ENCODE peak calls at places on chromosome 15, in nine cellular contexts. C is hepatocyte, Z is ureter, P is smooth muscle cell of the brain vasculature, J is psoas muscle, L is NCI-H1105, N is caudate nucleus, D is T-cell, B is left ventricle myocardium superior. U is an unnamed sample.

GRCh38 chr15:98785796-98786581 is 137.7 kb downstream of the IGF1R start:
- DNase-seq in C (peak), B (no peak), Z (peak), L (no peak), J (no peak), D (no peak), P (no peak), N (no peak), U (no peak)

GRCh38 chr15:73870700-73871408 is 2.5 kb upstream of the TBC1D21 start:
- DNase-seq in N (no peak), L (no peak), P (no peak), Z (no peak), J (peak), D (no peak), B (peak), C (peak), U (peak)

GRCh38 chr15:90203922-90204321 is 2.8 kb downstream of the SEMA4B start:
- DNase-seq in C (no peak), D (no peak), J (no peak), L (no peak), B (no peak), N (peak), Z (no peak), P (peak), U (no peak)

GRCh38 chr15:63292771-63293170 is 15.4 kb downstream of the APH1B start:
- DNase-seq in J (no peak), L (no peak), N (no peak), P (no peak), Z (no peak), C (no peak), D (no peak), B (no peak), U (no peak)

GRCh38 chr15:71215126-71215894 is 100.0 kb downstream of the THSD4 start:
- DNase-seq in L (no peak), Z (no peak), J (no peak), P (no peak), B (no peak), N (no peak), C (no peak), D (no peak), U (no peak)

GRCh38 chr15:50315814-50316630 is 39.0 kb downstream of the GABPB1 start:
- DNase-seq in J (no peak), B (no peak), D (no peak), N (no peak), P (peak), C (peak), L (no peak), Z (no peak), U (peak)

GRCh38 chr15:67097893-67098740 is 32.7 kb downstream of the SMAD3 start:
- DNase-seq in P (peak), J (peak), Z (no peak), L (no peak), C (no peak), D (no peak), B (peak), N (no peak), U (no peak)

GRCh38 chr15:59290311-59291213 is 82.1 kb downstream of the MYO1E start:
- DNase-seq in D (no peak), B (no peak), P (no peak), J (no peak), Z (no peak), N (peak), L (no peak), C (no peak), U (no peak)

GRCh38 chr15:63156708-63157065 is 590 bp downstream of the RPS27L start:
- DNase-seq in J (no peak), Z (no peak), L (peak), C (peak), B (peak), N (no peak), P (peak), D (no peak), U (no peak)

GRCh38 chr15:80251505-80252280 is at the start of gene CTXND1:
- DNase-seq in C (peak), J (no peak), N (no peak), B (peak), P (no peak), L (no peak), Z (no peak), D (no peak), U (no peak)

GRCh38 chr15:100159436-100159835 is 182.3 kb downstream of the ADAMTS17 start:
- DNase-seq in N (no peak), P (no peak), J (no peak), D (no peak), C (no peak), B (no peak), Z (no peak), L (no peak), U (no peak)

GRCh38 chr15:45425135-45425534 is 46.8 kb upstream of the GATM start:
- DNase-seq in P (no peak), J (no peak), C (no peak), Z (no peak), B (no peak), L (no peak), D (no peak), N (no peak), U (no peak)

GRCh38 chr15:25407950-25408349 is 30.9 kb downstream of the UBE3A start:
- DNase-seq in Z (no peak), J (no peak), B (no peak), L (no peak), C (no peak), N (no peak), D (no peak), P (no peak), U (no peak)

GRCh38 chr15:60555291-60555690 is 76.3 kb upstream of the ICE2 start:
- DNase-seq in L (peak), Z (no peak), B (no peak), P (no peak), J (no peak), D (no peak), N (no peak), C (no peak), U (no peak)

GRCh38 chr15:81012588-81012987 is 11.9 kb downstream of the TLNRD1 start:
- DNase-seq in N (no peak), L (no peak), J (no peak), C (no peak), B (no peak), P (no peak), Z (no peak), D (no peak), U (no peak)

GRCh38 chr15:31331389-31331788 is 4.8 kb downstream of the KLF13 start:
- DNase-seq in J (no peak), N (no peak), L (no peak), D (no peak), C (no peak), B (no peak), P (no peak), Z (no peak), U (no peak)

GRCh38 chr15:32643907-32644445 is 2.5 kb downstream of the SCG5 start:
- DNase-seq in N (no peak), B (no peak), J (no peak), D (no peak), C (no peak), Z (no peak), P (no peak), L (no peak), U (no peak)

GRCh38 chr15:47184003-47184404 is 533.3 kb upstream of the SEMA6D start:
- DNase-seq in D (no peak), L (peak), N (peak), P (no peak), Z (no peak), J (peak), C (peak), B (peak), U (no peak)

GRCh38 chr15:39493393-39494067 is 87.3 kb upstream of the THBS1 start:
- DNase-seq in J (no peak), N (no peak), P (no peak), B (no peak), L (no peak), Z (no peak), C (no peak), D (no peak), U (no peak)

GRCh38 chr15:77980094-77980493 is 97.4 kb downstream of the TBC1D2B start:
- DNase-seq in N (no peak), C (no peak), J (no peak), D (no peak), B (no peak), L (no peak), P (no peak), Z (no peak), U (no peak)

GRCh38 chr15:59846100-59846499 is 157.0 kb upstream of the BNIP2 start:
- DNase-seq in Z (no peak), N (no peak), D (no peak), J (no peak), C (no peak), P (no peak), L (no peak), B (no peak), U (no peak)

U was measured in NCI-H2029 treated with DMSO at 0.1 percent for 48 hours.